ENCODE peak calls at places on chromosomes 2 and 18, in six cellular contexts. One of them, this sample, is unnamed.

GRCh38 chr2:30348825-30349224 is 98.2 kb upstream of the LCLAT1 start:
- DNase-seq in HTR-8/SVneo: no peak
- DNase-seq in T-cell: no peak
- DNase-seq in COR-L47: no peak
- DNase-seq in EH: no peak
- DNase-seq in WTC11: no peak
- DNase-seq in this sample: no peak

GRCh38 chr2:24489942-24490673 is 946 bp upstream of the NCOA1 start:
- DNase-seq in HTR-8/SVneo: peak
- DNase-seq in T-cell: no peak
- DNase-seq in COR-L47: no peak
- DNase-seq in EH: peak
- DNase-seq in WTC11: no peak
- DNase-seq in this sample: peak

GRCh38 chr2:240877460-240878340 is 9.1 kb downstream of the AGXT start:
- DNase-seq in HTR-8/SVneo: no peak
- DNase-seq in T-cell: no peak
- DNase-seq in COR-L47: no peak
- DNase-seq in EH: no peak
- DNase-seq in WTC11: peak
- DNase-seq in this sample: no peak

GRCh38 chr2:44291281-44292248 is 16.3 kb downstream of the SLC3A1 start:
- DNase-seq in HTR-8/SVneo: peak
- DNase-seq in T-cell: no peak
- DNase-seq in COR-L47: peak
- DNase-seq in EH: peak
- DNase-seq in WTC11: peak
- DNase-seq in this sample: peak

GRCh38 chr18:49920731-49921130 is 107.4 kb upstream of the ACAA2 start:
- DNase-seq in HTR-8/SVneo: no peak
- DNase-seq in T-cell: no peak
- DNase-seq in COR-L47: no peak
- DNase-seq in EH: peak
- DNase-seq in WTC11: no peak
- DNase-seq in this sample: peak

GRCh38 chr2:66495788-66496640 is 61.1 kb downstream of the MEIS1 start:
- DNase-seq in HTR-8/SVneo: peak
- DNase-seq in T-cell: no peak
- DNase-seq in COR-L47: peak
- DNase-seq in EH: peak
- DNase-seq in WTC11: peak
- DNase-seq in this sample: peak

GRCh38 chr2:47530105-47530504 is 127.1 kb downstream of the MSH2 start:
- DNase-seq in HTR-8/SVneo: no peak
- DNase-seq in T-cell: no peak
- DNase-seq in COR-L47: no peak
- DNase-seq in EH: no peak
- DNase-seq in WTC11: no peak
- DNase-seq in this sample: no peak

GRCh38 chr2:80499095-80499494 is 194.5 kb upstream of the LRRTM1 start:
- DNase-seq in HTR-8/SVneo: peak
- DNase-seq in T-cell: no peak
- DNase-seq in COR-L47: no peak
- DNase-seq in EH: peak
- DNase-seq in WTC11: peak
- DNase-seq in this sample: peak

GRCh38 chr2:109246616-109247015 is 117.6 kb downstream of the SH3RF3 start:
- DNase-seq in HTR-8/SVneo: no peak
- DNase-seq in T-cell: no peak
- DNase-seq in COR-L47: no peak
- DNase-seq in EH: no peak
- DNase-seq in WTC11: no peak
- DNase-seq in this sample: no peak

GRCh38 chr18:51345848-51346391 is 148.4 kb upstream of the MEX3C start:
- DNase-seq in HTR-8/SVneo: no peak
- DNase-seq in T-cell: no peak
- DNase-seq in COR-L47: no peak
- DNase-seq in EH: no peak
- DNase-seq in WTC11: no peak
- DNase-seq in this sample: no peak

GRCh38 chr2:146323564-146323963 is 1521.3 kb upstream of the ACVR2A start:
- DNase-seq in HTR-8/SVneo: no peak
- DNase-seq in T-cell: no peak
- DNase-seq in COR-L47: no peak
- DNase-seq in EH: peak
- DNase-seq in WTC11: no peak
- DNase-seq in this sample: no peak

GRCh38 chr2:1727796-1728474 is 16.4 kb downstream of the PXDN start:
- DNase-seq in HTR-8/SVneo: no peak
- DNase-seq in T-cell: no peak
- DNase-seq in COR-L47: no peak
- DNase-seq in EH: no peak
- DNase-seq in WTC11: no peak
- DNase-seq in this sample: no peak

GRCh38 chr2:235494716-235495372 is 1.0 kb downstream of the AGAP1 start:
- DNase-seq in HTR-8/SVneo: no peak
- DNase-seq in T-cell: no peak
- DNase-seq in COR-L47: peak
- DNase-seq in EH: peak
- DNase-seq in WTC11: no peak
- DNase-seq in this sample: peak

GRCh38 chr2:232795920-232796319 is 19.6 kb upstream of the KCNJ13 start:
- DNase-seq in HTR-8/SVneo: no peak
- DNase-seq in T-cell: no peak
- DNase-seq in COR-L47: no peak
- DNase-seq in EH: peak
- DNase-seq in WTC11: no peak
- DNase-seq in this sample: no peak